ENCODE peak calls at places on chromosomes 7 and 10, in ten cellular contexts. J is IMR-90, S is prostate gland, X is H54, F is lower leg skin, Q is spleen, P is esophagus squamous epithelium, H is A549, V is GM12892, K is body of pancreas. A is an unnamed sample.

GRCh38 chr7:139032473-139032872 is 3.4 kb downstream of the ZC3HAV1L start:
- DNase-seq in J (no peak), S (no peak), X (no peak), F (no peak), Q (no peak), P (no peak), H (no peak), V (no peak), K (no peak), A (no peak)

GRCh38 chr7:123615344-123615743 is 13.7 kb downstream of the ASB15 start:
- DNase-seq in J (peak), S (no peak), X (no peak), F (no peak), Q (no peak), P (no peak), H (no peak), V (no peak), K (no peak), A (no peak)

GRCh38 chr10:106320876-106321275 is 843.6 kb downstream of the SORCS1 start:
- DNase-seq in J (no peak), S (no peak), X (no peak), F (no peak), Q (no peak), P (no peak), H (no peak), V (no peak), K (no peak), A (no peak)

GRCh38 chr10:89609730-89610393 is 35.2 kb downstream of the PANK1 start:
- DNase-seq in J (no peak), S (no peak), X (no peak), F (no peak), Q (no peak), P (no peak), H (no peak), V (no peak), K (no peak), A (no peak)

GRCh38 chr7:142539901-142540300 is 209.4 kb upstream of the PRSS1 start:
- DNase-seq in J (peak), S (no peak), X (no peak), F (no peak), Q (no peak), P (no peak), H (no peak), V (no peak), K (no peak), A (no peak)

GRCh38 chr7:139568346-139568675 is 44.8 kb downstream of the CLEC2L start:
- DNase-seq in J (no peak), S (no peak), X (no peak), F (no peak), Q (no peak), P (no peak), H (no peak), V (no peak), K (no peak), A (no peak)

GRCh38 chr10:128124813-128125403 is 1.3 kb downstream of the MKI67 start:
- DNase-seq in J (no peak), S (no peak), X (no peak), F (no peak), Q (no peak), P (no peak), H (peak), V (no peak), K (no peak), A (no peak)

GRCh38 chr7:152081088-152081487 is 55.6 kb downstream of the GALNT11 start:
- DNase-seq in J (no peak), S (no peak), X (no peak), F (no peak), Q (no peak), P (no peak), H (no peak), V (no peak), K (no peak), A (no peak)

GRCh38 chr7:37400022-37400421 is 48.6 kb downstream of the ELMO1 start:
- DNase-seq in J (no peak), S (no peak), X (no peak), F (no peak), Q (no peak), P (no peak), H (no peak), V (no peak), K (no peak), A (no peak)

GRCh38 chr10:68231106-68231901 is 609 bp downstream of the ATOH7 start:
- DNase-seq in J (peak), S (peak), X (peak), F (no peak), Q (peak), P (no peak), H (peak), V (peak), K (peak), A (no peak)

GRCh38 chr7:17342726-17343125 is 44.3 kb downstream of the AHR start:
- DNase-seq in J (no peak), S (no peak), X (no peak), F (no peak), Q (no peak), P (no peak), H (no peak), V (no peak), K (no peak), A (no peak)

GRCh38 chr7:475951-476441 is 43.6 kb downstream of the PDGFA start:
- DNase-seq in J (no peak), S (no peak), X (no peak), F (no peak), Q (peak), P (no peak), H (no peak), V (no peak), K (no peak), A (no peak)

GRCh38 chr10:104264783-104265182 is 4.2 kb upstream of the GSTO2 start:
- DNase-seq in J (no peak), S (no peak), X (no peak), F (no peak), Q (no peak), P (no peak), H (no peak), V (no peak), K (no peak), A (no peak)

GRCh38 chr7:17347426-17347825 is 49.0 kb downstream of the AHR start:
- DNase-seq in J (no peak), S (no peak), X (no peak), F (no peak), Q (no peak), P (no peak), H (no peak), V (no peak), K (no peak), A (no peak)

GRCh38 chr10:97333601-97334369 is 744 bp downstream of the FRAT2 start:
- DNase-seq in J (peak), S (no peak), X (no peak), F (peak), Q (peak), P (no peak), H (no peak), V (peak), K (peak), A (no peak)

GRCh38 chr10:103585011-103585405 is 91.5 kb downstream of the NEURL1 start:
- DNase-seq in J (no peak), S (no peak), X (no peak), F (no peak), Q (no peak), P (no peak), H (no peak), V (no peak), K (no peak), A (no peak)

GRCh38 chr10:130220251-130221185 is 84.3 kb downstream of the GLRX3 start:
- DNase-seq in J (no peak), S (no peak), X (no peak), F (no peak), Q (peak), P (no peak), H (no peak), V (no peak), K (no peak), A (peak)

GRCh38 chr7:3897430-3898385 is 596.7 kb downstream of the SDK1 start:
- DNase-seq in J (peak), S (peak), X (peak), F (no peak), Q (no peak), P (no peak), H (peak), V (no peak), K (peak), A (no peak)

GRCh38 chr7:78301361-78301760 is 502.8 kb downstream of the PHTF2 start:
- DNase-seq in J (peak), S (no peak), X (no peak), F (no peak), Q (no peak), P (no peak), H (no peak), V (no peak), K (no peak), A (no peak)

GRCh38 chr10:71124921-71125748 is 87.2 kb upstream of the UNC5B start:
- DNase-seq in J (no peak), S (no peak), X (no peak), F (no peak), Q (no peak), P (no peak), H (no peak), V (no peak), K (no peak), A (no peak)

GRCh38 chr7:112135815-112136706 is 70.1 kb downstream of the DOCK4 start:
- DNase-seq in J (no peak), S (no peak), X (no peak), F (no peak), Q (no peak), P (no peak), H (no peak), V (no peak), K (no peak), A (no peak)

GRCh38 chr7:20329389-20330175 is 1.1 kb upstream of the ITGB8 start:
- DNase-seq in J (peak), S (peak), X (peak), F (peak), Q (peak), P (no peak), H (peak), V (peak), K (peak), A (peak)

GRCh38 chr7:77532247-77532646 is 4.8 kb upstream of the PTPN12 start:
- DNase-seq in J (no peak), S (no peak), X (no peak), F (no peak), Q (no peak), P (no peak), H (no peak), V (no peak), K (no peak), A (no peak)

GRCh38 chr10:103941801-103942200 is 23.8 kb upstream of the STN1 start:
- DNase-seq in J (no peak), S (no peak), X (no peak), F (no peak), Q (no peak), P (no peak), H (no peak), V (no peak), K (no peak), A (no peak)

GRCh38 chr7:65397730-65398142 is 24.1 kb downstream of the ZNF92 start:
- DNase-seq in J (no peak), S (no peak), X (no peak), F (no peak), Q (no peak), P (no peak), H (no peak), V (no peak), K (no peak), A (no peak)

GRCh38 chr7:15309891-15310290 is 251.9 kb downstream of the AGMO start:
- DNase-seq in J (peak), S (no peak), X (no peak), F (no peak), Q (no peak), P (no peak), H (no peak), V (no peak), K (no peak), A (no peak)

GRCh38 chr10:73790886-73791625 is 5.7 kb downstream of the ZSWIM8 start:
- DNase-seq in J (no peak), S (no peak), X (no peak), F (no peak), Q (no peak), P (no peak), H (no peak), V (no peak), K (no peak), A (no peak)

GRCh38 chr7:106767498-106768323 is 97.4 kb upstream of the PIK3CG start:
- DNase-seq in J (peak), S (no peak), X (no peak), F (no peak), Q (no peak), P (no peak), H (no peak), V (no peak), K (no peak), A (no peak)

GRCh38 chr10:22420787-22421517 is 75.7 kb downstream of the SPAG6 start:
- DNase-seq in J (peak), S (no peak), X (no peak), F (no peak), Q (no peak), P (no peak), H (no peak), V (no peak), K (no peak), A (no peak)

GRCh38 chr7:41889472-41889871 is 186.6 kb upstream of the INHBA start:
- DNase-seq in J (no peak), S (no peak), X (no peak), F (no peak), Q (no peak), P (no peak), H (no peak), V (no peak), K (no peak), A (no peak)

GRCh38 chr10:91700788-91701444 is 68.0 kb upstream of the PPP1R3C start:
- DNase-seq in J (peak), S (no peak), X (no peak), F (no peak), Q (no peak), P (no peak), H (no peak), V (no peak), K (no peak), A (no peak)

DNA sequence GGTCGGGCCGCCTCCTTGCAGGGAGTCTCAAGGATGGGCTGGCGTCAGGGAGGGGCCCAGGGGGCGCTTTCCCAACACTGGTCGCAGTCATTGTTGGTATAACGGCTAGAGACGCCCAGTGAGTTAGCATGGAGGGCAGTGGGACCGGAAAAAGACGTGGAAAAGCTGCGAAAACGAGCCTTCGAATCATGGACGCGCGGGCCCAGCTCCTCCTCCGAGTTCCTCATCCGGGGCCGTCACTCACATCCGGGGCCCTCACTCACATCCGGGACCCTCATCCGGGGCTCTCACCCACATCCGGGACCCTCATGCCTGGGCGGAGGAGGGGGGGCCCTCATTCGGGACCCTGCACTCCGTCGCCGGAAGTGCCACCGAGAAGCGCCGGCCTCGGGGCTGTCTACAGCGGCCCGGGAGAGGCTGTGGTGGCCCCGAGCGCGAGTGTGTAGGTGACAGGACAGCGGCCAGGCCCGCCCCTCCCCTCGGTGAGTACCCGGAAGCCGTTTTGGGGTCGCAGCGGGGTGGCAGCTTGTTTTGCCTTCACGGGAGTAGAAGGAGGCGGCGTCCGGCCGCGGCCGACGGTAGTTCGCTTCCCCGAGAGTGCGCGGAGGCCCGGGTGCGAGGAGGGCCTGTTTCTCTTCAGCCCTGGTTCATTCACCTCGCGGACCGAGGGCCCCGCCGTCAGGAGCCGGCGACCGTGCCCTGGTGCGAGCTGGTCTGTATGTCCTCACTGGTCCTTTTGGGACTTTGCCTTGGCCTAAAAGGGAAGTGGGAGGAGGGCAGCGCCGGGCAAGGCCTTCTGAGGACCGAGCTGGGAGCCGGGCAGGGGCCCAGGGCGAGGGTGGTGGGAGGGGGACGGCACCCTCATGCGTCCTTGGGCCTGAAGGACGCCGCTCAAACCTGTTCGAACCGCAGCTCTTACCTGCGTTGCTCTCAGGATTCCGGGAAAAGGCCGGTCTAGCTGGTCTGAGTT is at the start of gene ZNF655:
- DNase-seq in J (peak), S (peak), X (peak), F (peak), Q (peak), P (peak), H (peak), V (peak), K (peak), A (peak)
- TF ChIP-seq POLR2A in J (peak), S (peak), X (peak), F (no peak), Q (peak), P (peak), H (peak), V (peak), K (peak), A (peak)

DNA sequence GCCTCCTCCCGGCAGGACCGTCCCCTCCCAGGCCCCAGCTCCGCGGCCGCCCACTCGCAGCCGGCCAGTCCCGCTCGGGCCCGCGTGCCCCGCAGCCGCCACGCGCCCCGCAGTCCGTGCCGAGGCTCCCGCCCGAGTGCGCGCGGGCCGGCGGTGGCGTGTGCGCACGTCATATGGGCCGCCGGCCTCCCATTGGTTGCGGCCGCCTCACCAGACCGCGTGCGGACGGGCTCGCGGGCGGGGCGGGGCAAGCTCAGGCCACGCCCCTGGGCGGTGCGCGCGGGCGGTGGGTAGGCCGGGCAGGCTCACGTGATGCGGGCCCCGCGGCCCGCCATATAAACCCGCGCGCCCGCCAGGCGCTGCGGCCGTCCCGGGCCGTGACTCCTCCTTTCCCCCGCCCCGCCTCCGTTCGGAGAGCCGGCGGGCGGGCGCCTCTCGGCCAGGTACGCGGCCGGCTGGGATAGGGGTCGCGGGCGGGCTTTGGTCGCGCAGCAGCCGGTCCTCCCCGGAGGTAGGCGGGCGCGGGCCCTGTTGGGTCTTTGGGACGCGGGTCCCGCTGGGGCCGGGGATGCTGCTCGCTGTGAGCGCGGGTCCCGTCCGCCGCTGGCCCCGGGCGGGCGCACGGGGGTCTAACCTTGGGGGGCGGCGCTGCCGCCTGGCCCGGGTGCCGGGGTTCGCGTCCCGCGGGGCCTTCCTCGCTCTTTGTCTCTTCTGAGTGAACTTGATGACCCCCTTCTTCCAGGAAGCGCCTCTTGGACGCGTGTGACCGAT is at the start of gene INSIG1:
- DNase-seq in J (peak), S (peak), X (peak), F (peak), Q (peak), P (peak), H (peak), V (peak), K (peak), A (peak)
- TF ChIP-seq POLR2A in J (peak), S (peak), X (peak), F (no peak), Q (peak), P (peak), H (peak), V (peak), K (peak), A (no peak)

DNA sequence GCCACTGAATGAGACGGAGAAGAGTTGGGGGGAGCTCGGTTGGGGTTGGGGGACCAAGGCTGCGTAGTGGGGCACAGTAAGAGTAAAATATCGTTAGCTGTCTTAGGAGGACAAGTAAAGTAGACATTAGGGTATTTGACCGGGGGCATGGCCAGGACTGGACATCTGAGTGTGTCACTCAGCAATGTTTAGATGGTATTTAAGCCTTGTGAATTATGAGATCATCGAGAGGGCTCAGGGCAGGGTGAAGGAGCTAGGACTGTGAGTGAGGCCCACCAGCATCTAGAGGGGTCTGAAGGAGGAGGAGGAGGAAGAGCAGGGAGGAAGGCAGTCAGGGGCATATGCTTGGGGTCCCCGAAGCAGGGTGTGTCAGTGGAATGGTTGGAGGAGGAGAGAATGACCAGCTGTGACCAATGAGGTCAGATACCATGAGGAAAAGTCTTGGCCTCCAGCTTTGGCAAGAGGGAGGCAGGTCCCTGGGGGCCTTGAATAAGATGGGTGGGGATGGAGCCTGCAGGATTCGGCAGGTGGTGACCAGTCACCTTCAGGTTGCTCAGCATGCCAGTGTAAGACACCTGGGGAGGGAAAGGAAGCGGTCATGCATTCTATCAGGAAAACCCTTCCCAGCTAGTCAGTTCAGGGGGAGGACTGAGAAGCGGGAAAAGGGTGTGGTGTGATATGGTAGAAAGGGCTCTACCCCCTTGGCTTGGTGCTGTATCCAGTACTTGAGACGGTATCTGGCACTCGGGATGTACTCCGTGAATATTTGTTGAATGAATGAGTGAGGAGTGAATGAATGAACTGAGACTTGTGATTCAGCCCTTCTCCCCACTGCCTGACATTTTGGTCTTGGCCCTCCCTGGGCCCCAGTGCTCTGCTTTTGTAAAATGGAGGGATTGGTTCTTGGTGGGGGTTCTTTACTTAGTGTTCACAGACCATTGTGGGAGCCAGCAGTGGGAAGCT is 34.8 kb upstream of the SH2D4B start:
- DNase-seq in J (no peak), S (no peak), X (no peak), F (no peak), Q (peak), P (no peak), H (no peak), V (no peak), K (no peak), A (no peak)
- TF ChIP-seq POLR2A in J (no peak), S (no peak), X (no peak), F (no peak), Q (no peak), P (no peak), H (no peak), V (no peak), K (no peak), A (no peak)

GRCh38 chr7:44066494-44067063 is 1.2 kb upstream of the PGAM2 start:
- DNase-seq in J (no peak), S (no peak), X (no peak), F (no peak), Q (peak), P (no peak), H (no peak), V (no peak), K (no peak), A (no peak)

GRCh38 chr7:44065431-44066110 is at the start of gene PGAM2:
- DNase-seq in J (no peak), S (no peak), X (no peak), F (no peak), Q (peak), P (no peak), H (no peak), V (no peak), K (no peak), A (no peak)

GRCh38 chr7:44066111-44066460 is 719 bp upstream of the PGAM2 start:
- DNase-seq in J (no peak), S (no peak), X (no peak), F (no peak), Q (no peak), P (no peak), H (no peak), V (no peak), K (no peak), A (no peak)

GRCh38 chr7:44067064-44067951 is 1.9 kb upstream of the PGAM2 start:
- DNase-seq in J (no peak), S (no peak), X (no peak), F (no peak), Q (peak), P (no peak), H (no peak), V (no peak), K (no peak), A (peak)

GRCh38 chr7:44068054-44068453 is 2.7 kb upstream of the PGAM2 start:
- DNase-seq in J (peak), S (no peak), X (no peak), F (no peak), Q (peak), P (no peak), H (no peak), V (no peak), K (no peak), A (no peak)
- TF ChIP-seq POLR2A in J (peak), S (no peak), X (peak), F (no peak), Q (no peak), P (peak), H (no peak), V (peak), K (no peak), A (no peak)

GRCh38 chr7:102211590-102212550 is 74.8 kb upstream of the SH2B2 start:
- DNase-seq in J (no peak), S (no peak), X (no peak), F (no peak), Q (no peak), P (no peak), H (no peak), V (peak), K (no peak), A (no peak)
- TF ChIP-seq POLR2A in J (no peak), S (no peak), X (no peak), F (no peak), Q (no peak), P (no peak), H (no peak), V (peak), K (no peak), A (no peak)

A was measured in breast epithelium.